ENCODE peak calls at places on chromosomes 7 and 10, in seven cellular contexts. I is RCC 7860; T is substantia nigra; N is NCI-H1105 treated with DMSO at 0.1 percent for 48 hours; U is CD8-positive, alpha-beta memory T cell; H is NCI-H2081; W is foreskin fibroblast. C is an unnamed sample.

GRCh38 chr7:13770305-13770704 is 219.2 kb downstream of the ETV1 start:
- DNase-seq in U (no peak), H (no peak), I (no peak), N (no peak), T (no peak), W (no peak), C (no peak)

GRCh38 chr7:28297821-28298439 is 114.4 kb upstream of the CREB5 start:
- DNase-seq in N (no peak), H (no peak), I (no peak), T (no peak), W (no peak), U (no peak), C (no peak)

GRCh38 chr10:93379366-93380042 is 102.6 kb downstream of the MYOF start:
- DNase-seq in H (no peak), I (peak; percentile 69), T (no peak), W (peak; percentile 62), N (no peak), U (peak; percentile 49), C (no peak)

GRCh38 chr7:2863461-2864066 is 19.5 kb upstream of the GNA12 start:
- DNase-seq in W (peak; percentile 96), T (peak; percentile 63), N (no peak), I (peak; percentile 95), H (peak; percentile 18), U (peak; percentile 82), C (no peak)

GRCh38 chr7:112060625-112061024 is 145.6 kb downstream of the DOCK4 start:
- DNase-seq in I (no peak), N (no peak), U (no peak), H (no peak), T (no peak), W (no peak), C (no peak)

GRCh38 chr10:68332259-68333057 is at the start of gene PBLD:
- DNase-seq in W (peak; percentile 52), T (peak; percentile 52), H (peak; percentile 56), U (peak; percentile 73), N (peak; percentile 58), I (peak; percentile 72), C (peak; percentile 43)

GRCh38 chr10:93413252-93413689 is 68.9 kb downstream of the MYOF start:
- DNase-seq in W (no peak), U (peak; percentile 53), I (no peak), N (no peak), T (no peak), H (no peak), C (no peak)

GRCh38 chr10:101001225-101002035 is 1.8 kb downstream of the LZTS2 start:
- DNase-seq in N (no peak), H (no peak), W (peak; percentile 94), U (no peak), I (peak; percentile 77), T (peak; percentile 82), C (no peak)

GRCh38 chr7:86012955-86013354 is 630.8 kb upstream of the GRM3 start:
- DNase-seq in W (no peak), U (no peak), N (no peak), H (no peak), T (no peak), I (no peak), C (no peak)

GRCh38 chr7:24050991-24051529 is 232.9 kb upstream of the NPY start:
- DNase-seq in U (no peak), H (no peak), I (no peak), W (no peak), N (no peak), T (no peak), C (no peak)

GRCh38 chr10:70797840-70798239 is 12.7 kb upstream of the TBATA start:
- DNase-seq in W (no peak), N (no peak), I (no peak), T (no peak), U (no peak), H (no peak), C (no peak)

GRCh38 chr10:29841724-29842649 is 207.2 kb upstream of the SVIL start:
- DNase-seq in T (no peak), H (peak; percentile 88), N (peak; percentile 74), I (no peak), U (no peak), W (peak; percentile 15), C (peak; percentile 21)

GRCh38 chr10:23404461-23404980 is 34.4 kb upstream of the OTUD1 start:
- DNase-seq in T (no peak), I (no peak), U (no peak), H (no peak), W (no peak), N (no peak), C (no peak)

GRCh38 chr7:7416031-7416968 is 119.4 kb downstream of the COL28A1 start:
- DNase-seq in H (no peak), W (no peak), N (no peak), I (no peak), U (peak; percentile 52), T (no peak), C (no peak)

GRCh38 chr7:76069238-76069638 is 21.3 kb downstream of the MDH2 start:
- DNase-seq in U (no peak), N (no peak), T (peak; percentile 20), I (peak; percentile 97), W (peak; percentile 95), H (no peak), C (peak; percentile 12)

GRCh38 chr7:152579070-152579469 is 96.9 kb downstream of the XRCC2 start:
- DNase-seq in N (no peak), H (no peak), W (no peak), I (no peak), U (no peak), T (no peak), C (no peak)

GRCh38 chr7:128697301-128697905 is 25.3 kb downstream of the GARIN1A start:
- DNase-seq in U (no peak), W (peak; percentile 47), T (no peak), H (no peak), I (no peak), N (no peak), C (peak; percentile 22)

GRCh38 chr10:75111906-75112703 is 649 bp downstream of the SAMD8 start:
- DNase-seq in U (peak; percentile 60), W (peak; percentile 30), T (peak; percentile 24), H (no peak), I (peak; percentile 24), N (peak; percentile 46), C (peak; percentile 8)

C was measured in NCI-H2171.